ENCODE peak calls at places on chromosomes 5 and 9, in four cellular contexts. M is GM12878, D is epithelial cell of esophagus, Q is PC-3. H is an unnamed sample.

GRCh38 chr5:143054480-143054941 is 284.3 kb downstream of the ARHGAP26 start:
- DNase-seq in M (peak; percentile 97), D (no peak), Q (no peak), H (peak; percentile 88)

GRCh38 chr5:175746851-175747250 is 89.0 kb downstream of the HRH2 start:
- DNase-seq in M (no peak), D (peak; percentile 13), Q (peak; percentile 25), H (no peak)

GRCh38 chr9:134187821-134188420 is 23.6 kb upstream of the RNU6ATAC start:
- DNase-seq in M (no peak), D (no peak), Q (no peak), H (no peak)

GRCh38 chr9:130981761-130982147 is 27.2 kb upstream of the LAMC3 start:
- DNase-seq in M (no peak), D (no peak), Q (no peak), H (no peak)

GRCh38 chr9:132125944-132126720 is 35.7 kb upstream of the NTNG2 start:
- DNase-seq in M (no peak), D (peak; percentile 10), Q (no peak), H (no peak)

GRCh38 chr5:132556511-132557424 is at the start of gene RAD50:
- DNase-seq in M (peak; percentile 86), D (peak; percentile 89), Q (peak; percentile 53), H (peak; percentile 88)

GRCh38 chr5:14223372-14223771 is 80.2 kb downstream of the TRIO start:
- DNase-seq in M (no peak), D (no peak), Q (no peak), H (no peak)

GRCh38 chr5:50553560-50553984 is 112.5 kb upstream of the EMB start:
- DNase-seq in M (no peak), D (peak; percentile 33), Q (no peak), H (no peak)

GRCh38 chr9:87711857-87712800 is 13.8 kb upstream of the CTSL start:
- DNase-seq in M (no peak), D (peak; percentile 43), Q (no peak), H (no peak)

GRCh38 chr5:133868946-133869674 is 99.3 kb downstream of the C5orf15 start:
- DNase-seq in M (no peak), D (peak; percentile 76), Q (peak; percentile 74), H (peak; percentile 38)

GRCh38 chr9:27350382-27350781 is 53.4 kb upstream of the EQTN start:
- DNase-seq in M (no peak), D (no peak), Q (no peak), H (no peak)

GRCh38 chr9:135448570-135449180 is 30.9 kb upstream of the PPP1R26 start:
- DNase-seq in M (no peak), D (no peak), Q (no peak), H (no peak)

GRCh38 chr9:13209498-13209897 is 70.0 kb downstream of the MPDZ start:
- DNase-seq in M (no peak), D (no peak), Q (no peak), H (no peak)

GRCh38 chr5:106019271-106019670 is 1651.5 kb downstream of the EFNA5 start:
- DNase-seq in M (no peak), D (no peak), Q (peak; percentile 52), H (no peak)

GRCh38 chr9:95463145-95464060 is 53.4 kb downstream of the PTCH1 start:
- DNase-seq in M (no peak), D (no peak), Q (no peak), H (no peak)

GRCh38 chr5:29378104-29378503 is 1815.4 kb upstream of the CDH6 start:
- DNase-seq in M (no peak), D (no peak), Q (peak; percentile 62), H (no peak)

GRCh38 chr5:39721394-39721793 is 296.6 kb upstream of the DAB2 start:
- DNase-seq in M (no peak), D (no peak), Q (no peak), H (no peak)

GRCh38 chr5:1763548-1763911 is 36.1 kb downstream of the MRPL36 start:
- DNase-seq in M (no peak), D (peak; percentile 12), Q (peak; percentile 73), H (no peak)

GRCh38 chr5:14504816-14505215 is 76.8 kb upstream of the OTULINL start:
- DNase-seq in M (no peak), D (no peak), Q (no peak), H (no peak)

GRCh38 chr9:21711504-21711903 is 90.9 kb upstream of the MTAP start:
- DNase-seq in M (no peak), D (peak; percentile 99), Q (no peak), H (no peak)

GRCh38 chr5:134647750-134648424 is 698 bp upstream of the SEC24A start:
- DNase-seq in M (peak; percentile 85), D (peak; percentile 90), Q (no peak), H (peak; percentile 49)

GRCh38 chr9:137303031-137303892 is 1.2 kb upstream of the NRARP start:
- DNase-seq in M (no peak), D (peak; percentile 78), Q (no peak), H (no peak)

GRCh38 chr5:33401482-33402390 is 39.0 kb upstream of the TARS1 start:
- DNase-seq in M (no peak), D (peak; percentile 73), Q (peak; percentile 90), H (no peak)

GRCh38 chr5:151264113-151264512 is 11.1 kb downstream of the GM2A start:
- DNase-seq in M (no peak), D (peak; percentile 97), Q (peak; percentile 94), H (no peak)

GRCh38 chr5:14417232-14417730 is 164.3 kb upstream of the OTULINL start:
- DNase-seq in M (no peak), D (no peak), Q (no peak), H (no peak)

GRCh38 chr5:149799965-149800516 is 69.9 kb downstream of the PPARGC1B start:
- DNase-seq in M (no peak), D (no peak), Q (no peak), H (no peak)

GRCh38 chr5:143398451-143399237 is 4.8 kb downstream of the NR3C1 start:
- DNase-seq in M (no peak), D (no peak), Q (peak; percentile 19), H (no peak)

GRCh38 chr5:169850407-169850806 is 129.9 kb downstream of the INSYN2B start:
- DNase-seq in M (no peak), D (no peak), Q (no peak), H (no peak)

GRCh38 chr5:72326298-72326649 is 6.1 kb downstream of the PTCD2 start:
- DNase-seq in M (no peak), D (no peak), Q (no peak), H (no peak)

GRCh38 chr9:36543916-36544315 is 28.8 kb upstream of the MELK start:
- DNase-seq in M (no peak), D (peak; percentile 66), Q (no peak), H (no peak)

GRCh38 chr5:31119938-31120641 is 73.4 kb upstream of the CDH6 start:
- DNase-seq in M (no peak), D (peak; percentile 83), Q (peak; percentile 67), H (no peak)

GRCh38 chr9:94655739-94656138 is 16.4 kb upstream of the FBP1 start:
- DNase-seq in M (no peak), D (no peak), Q (no peak), H (no peak)

GRCh38 chr9:127779136-127779981 is 893 bp upstream of the SH2D3C start:
- DNase-seq in M (peak; percentile 79), D (peak; percentile 17), Q (no peak), H (peak; percentile 82)
- H3K4me3 ChIP-seq in M (peak overlapping the region; percentile 100), D (no peak overlapping the region), Q (no peak overlapping the region), H (peak overlapping the region; percentile 72)

GRCh38 chr5:90930756-90931431 is 372.3 kb downstream of the ADGRV1 start:
- DNase-seq in M (no peak), D (no peak), Q (peak; percentile 60), H (no peak)
- TF ChIP-seq CTCF in M (no peak), D (no peak), Q (no peak), H (no peak)

DNA sequence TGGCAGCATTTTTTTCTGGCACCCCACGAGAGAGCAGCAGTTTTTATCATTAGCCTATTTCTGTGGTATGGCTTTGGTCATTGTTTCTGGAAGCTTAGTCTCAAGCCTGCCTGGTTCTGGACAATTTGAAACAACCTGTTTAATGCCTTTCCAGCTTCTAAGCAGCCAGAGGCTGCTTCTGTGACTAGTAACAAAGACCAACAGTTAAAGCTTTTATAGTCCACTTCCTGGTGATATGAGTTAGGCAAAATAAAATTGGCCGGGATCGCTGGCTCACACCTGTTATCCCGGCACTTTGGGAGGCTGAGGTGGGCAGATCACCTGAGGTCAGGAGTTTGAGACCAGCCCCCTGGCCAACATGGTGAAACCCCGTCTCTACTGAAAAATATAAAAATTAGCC is 24.0 kb downstream of the LYRM7 start:
- DNase-seq in M (no peak), D (no peak), Q (no peak), H (no peak)
- H3K4me3 ChIP-seq in M (no peak overlapping the region), D (no peak overlapping the region), Q (no peak overlapping the region), H (no peak overlapping the region)

GRCh38 chr9:19429590-19429989 is 20.8 kb downstream of the ACER2 start:
- DNase-seq in M (no peak), D (no peak), Q (no peak), H (no peak)
- TF ChIP-seq CTCF in M (no peak), D (no peak), Q (no peak), H (no peak)

GRCh38 chr5:140557965-140558364 is 692 bp upstream of the SRA1 start:
- DNase-seq in M (no peak), D (no peak), Q (no peak), H (no peak)
- H3K4me3 ChIP-seq in M (peak overlapping the region; percentile 91), D (no peak overlapping the region), Q (peak overlapping the region; percentile 90), H (no peak overlapping the region)